ENCODE peak calls at places on chromosomes 12 and 14, in seven cellular contexts. S, B, Q, D, O, A and Z are unnamed samples.

GRCh38 chr14:76793324-76793723 is 19.4 kb downstream of the ANGEL1 start:
- DNase-seq in B (no peak), D (no peak), S (no peak), O (no peak), Q (no peak), A (no peak), Z (no peak)

GRCh38 chr12:98002887-98003493 is 512.4 kb upstream of the TMPO start:
- DNase-seq in A (peak), O (peak), B (no peak), S (no peak), Q (peak), D (peak), Z (no peak)

GRCh38 chr12:1691123-1692007 is 495 bp downstream of the ADIPOR2 start:
- DNase-seq in O (no peak), A (peak), D (peak), S (no peak), Q (peak), B (peak), Z (no peak)

GRCh38 chr14:60768602-60769001 is 34.0 kb downstream of the MNAT1 start:
- DNase-seq in O (no peak), D (no peak), A (no peak), S (no peak), Q (no peak), B (no peak), Z (no peak)

GRCh38 chr12:120228291-120229070 is 27.6 kb upstream of the RPLP0 start:
- DNase-seq in O (peak), A (peak), B (peak), Q (peak), D (peak), S (peak), Z (no peak)

GRCh38 chr12:14771651-14772137 is 31.6 kb downstream of the WBP11 start:
- DNase-seq in D (no peak), Q (no peak), A (no peak), S (no peak), B (no peak), O (no peak), Z (no peak)

GRCh38 chr14:100303179-100303578 is 3.1 kb downstream of the SLC25A29 start:
- DNase-seq in Q (peak), S (no peak), O (no peak), D (no peak), B (no peak), A (peak), Z (no peak)

GRCh38 chr14:24634158-24634557 is at the start of gene GZMB:
- DNase-seq in D (no peak), A (no peak), B (no peak), O (no peak), Q (no peak), S (no peak), Z (no peak)

GRCh38 chr12:131755305-131756113 is 44.6 kb downstream of the SFSWAP start:
- DNase-seq in O (peak), A (peak), Q (peak), D (no peak), S (no peak), B (no peak), Z (no peak)
- TF ChIP-seq CTCF in O (peak), A (peak), Q (peak), D (no peak), S (peak), B (peak), Z (peak)

GRCh38 chr12:69566603-69567002 is 18.7 kb upstream of the CCT2 start:
- DNase-seq in B (no peak), Q (no peak), A (no peak), S (no peak), O (no peak), D (no peak), Z (no peak)
- TF ChIP-seq CTCF in B (no peak), Q (no peak), A (no peak), S (no peak), O (peak), D (no peak), Z (no peak)

GRCh38 chr12:57240926-57241555 is 9.9 kb downstream of the STAC3 start:
- DNase-seq in D (no peak), A (no peak), Q (peak), O (no peak), B (no peak), S (no peak), Z (no peak)
- TF ChIP-seq CTCF in D (no peak), A (no peak), Q (no peak), O (no peak), B (no peak), S (peak), Z (no peak)

DNA sequence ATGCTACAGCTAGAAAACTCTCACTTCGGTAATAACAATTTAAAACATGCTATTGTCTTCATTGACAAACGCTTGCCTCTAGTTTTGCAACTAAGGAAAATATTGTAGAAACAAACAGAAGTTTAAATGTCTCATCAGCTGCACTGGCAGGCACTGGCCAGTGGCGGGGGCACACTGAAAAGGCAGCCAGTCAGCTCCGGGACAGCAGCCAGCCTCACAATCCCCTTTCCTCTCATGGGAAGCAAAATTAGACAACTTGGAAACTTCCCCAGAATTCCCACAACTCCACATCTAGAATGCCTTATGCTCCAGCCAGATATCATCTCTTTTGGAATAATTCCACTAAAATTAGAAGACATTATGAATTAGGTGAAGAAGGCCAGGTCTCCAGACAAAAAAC is 72.0 kb downstream of the CLIP1 start:
- DNase-seq in S (peak), D (no peak), O (peak), A (no peak), Q (no peak), B (no peak), Z (no peak)
- TF ChIP-seq CTCF in S (peak), D (no peak), O (peak), A (peak), Q (no peak), B (no peak), Z (no peak)

GRCh38 chr14:29536886-29537511 is 390.6 kb downstream of the PRKD1 start:
- DNase-seq in D (no peak), O (peak), Q (peak), A (no peak), B (no peak), S (no peak), Z (no peak)
- TF ChIP-seq CTCF in D (no peak), O (peak), Q (peak), A (peak), B (no peak), S (peak), Z (peak)

GRCh38 chr12:54405573-54405972 is 13.5 kb downstream of the ITGA5 start:
- DNase-seq in S (no peak), D (no peak), O (no peak), A (no peak), Q (no peak), B (no peak), Z (no peak)
- TF ChIP-seq CTCF in S (no peak), D (no peak), O (no peak), A (no peak), Q (no peak), B (no peak), Z (no peak)